ENCODE peak calls at places on chromosomes 5 and 9, in nine cellular contexts. L, J, I, W, V, G, H, Q and T are unnamed samples.

GRCh38 chr5:179129607-179130071 is 69.5 kb downstream of the ZNF354C start:
- DNase-seq in Q (no peak), V (no peak), I (no peak), G (no peak), W (no peak), H (no peak), J (no peak), L (no peak), T (no peak)

GRCh38 chr5:2714026-2714425 is 37.5 kb downstream of the IRX2 start:
- DNase-seq in L (no peak), H (no peak), Q (no peak), W (no peak), V (no peak), J (no peak), I (no peak), G (no peak), T (no peak)

GRCh38 chr5:179060116-179061008 is at the start of gene ZNF354C:
- DNase-seq in V (peak), Q (peak), L (peak), W (peak), H (peak), I (peak), J (no peak), G (no peak), T (peak)

GRCh38 chr5:481347-481746 is 38.4 kb downstream of the EXOC3 start:
- DNase-seq in W (no peak), Q (no peak), V (no peak), L (no peak), I (no peak), J (no peak), G (no peak), H (no peak), T (no peak)

GRCh38 chr5:98741926-98742325 is 31.5 kb upstream of the RGMB start:
- DNase-seq in L (no peak), J (no peak), Q (no peak), H (no peak), V (no peak), W (no peak), I (no peak), G (no peak), T (no peak)

GRCh38 chr5:177446184-177447065 is at the start of gene PRR7:
- DNase-seq in G (peak), I (peak), Q (peak), L (no peak), V (no peak), W (no peak), H (peak), J (no peak), T (peak)

GRCh38 chr5:8940934-8941333 is 604.9 kb downstream of the SEMA5A start:
- DNase-seq in V (no peak), G (no peak), I (no peak), Q (no peak), H (no peak), L (no peak), W (no peak), J (no peak), T (no peak)

GRCh38 chr5:150573216-150573615 is 65.3 kb downstream of the NDST1 start:
- DNase-seq in I (no peak), J (no peak), V (no peak), Q (no peak), W (no peak), H (no peak), G (no peak), L (no peak), T (no peak)

GRCh38 chr9:15430920-15431844 is 8.5 kb downstream of the SNAPC3 start:
- DNase-seq in J (no peak), H (peak), G (no peak), L (no peak), Q (no peak), I (no peak), W (no peak), V (no peak), T (no peak)

GRCh38 chr9:107883496-107884120 is 394.0 kb upstream of the KLF4 start:
- DNase-seq in J (no peak), I (no peak), L (no peak), V (no peak), H (no peak), G (no peak), W (no peak), Q (no peak), T (no peak)

GRCh38 chr9:1125741-1126140 is 75.6 kb downstream of the DMRT2 start:
- DNase-seq in Q (no peak), J (no peak), L (no peak), G (no peak), I (no peak), V (peak), H (no peak), W (no peak), T (no peak)

GRCh38 chr5:95530441-95530840 is 24.3 kb downstream of the SKIC3 start:
- DNase-seq in I (no peak), W (no peak), H (no peak), L (peak), V (no peak), Q (no peak), J (no peak), G (no peak), T (no peak)

GRCh38 chr9:129140397-129141065 is 29.3 kb downstream of the PTPA start:
- DNase-seq in W (no peak), L (peak), H (no peak), I (peak), J (no peak), G (no peak), V (no peak), Q (no peak), T (no peak)

GRCh38 chr9:127140842-127141675 is 18.6 kb upstream of the ANGPTL2 start:
- DNase-seq in H (no peak), V (no peak), Q (no peak), J (no peak), L (no peak), G (no peak), W (no peak), I (no peak), T (no peak)

GRCh38 chr5:22835630-22836029 is 17.5 kb downstream of the CDH12 start:
- DNase-seq in L (no peak), J (peak), Q (no peak), H (no peak), I (no peak), W (no peak), V (no peak), G (no peak), T (no peak)

GRCh38 chr5:158819840-158820620 is 279.7 kb downstream of the EBF1 start:
- DNase-seq in G (no peak), Q (no peak), W (no peak), L (peak), I (peak), V (peak), J (no peak), H (no peak), T (no peak)

GRCh38 chr5:145471831-145472616 is 363.1 kb downstream of the PRELID2 start:
- DNase-seq in J (no peak), I (no peak), Q (no peak), V (no peak), L (peak), H (no peak), W (no peak), G (no peak), T (no peak)

GRCh38 chr5:61052870-61053269 is 107.9 kb downstream of the NDUFAF2 start:
- DNase-seq in G (no peak), V (peak), Q (no peak), W (no peak), L (peak), I (no peak), H (no peak), J (no peak), T (peak)

GRCh38 chr9:15349892-15350761 is 43.1 kb upstream of the TTC39B start:
- DNase-seq in Q (no peak), L (no peak), J (no peak), H (no peak), I (peak), V (no peak), W (no peak), G (no peak), T (no peak)

GRCh38 chr9:114170792-114171461 is 15.6 kb downstream of the COL27A1 start:
- DNase-seq in G (no peak), Q (no peak), J (no peak), H (no peak), W (no peak), V (no peak), L (no peak), I (no peak), T (no peak)

GRCh38 chr9:136668983-136669790 is 6.5 kb downstream of the EGFL7 start:
- DNase-seq in G (no peak), J (no peak), V (no peak), H (no peak), L (no peak), Q (no peak), I (no peak), W (no peak), T (no peak)

GRCh38 chr9:134219721-134220060 is 55.3 kb upstream of the RNU6ATAC start:
- DNase-seq in J (no peak), I (no peak), L (no peak), W (no peak), Q (no peak), G (no peak), V (no peak), H (no peak), T (no peak)

GRCh38 chr9:133113163-133113927 is 7.7 kb downstream of the RALGDS start:
- DNase-seq in I (peak), G (no peak), Q (no peak), L (no peak), J (no peak), V (no peak), W (peak), H (no peak), T (no peak)

GRCh38 chr5:119397518-119398380 is 41.9 kb downstream of the TNFAIP8 start:
- DNase-seq in L (peak), H (no peak), V (no peak), Q (no peak), J (no peak), G (no peak), I (peak), W (no peak), T (no peak)

GRCh38 chr9:120366646-120367019 is 213.3 kb downstream of the CDK5RAP2 start:
- DNase-seq in W (no peak), J (no peak), V (peak), I (no peak), G (no peak), H (peak), L (peak), Q (no peak), T (peak)

GRCh38 chr9:105296889-105297288 is 52.4 kb downstream of the SLC44A1 start:
- DNase-seq in G (no peak), W (no peak), Q (no peak), I (no peak), V (no peak), J (no peak), H (peak), L (peak), T (peak)

GRCh38 chr5:31990296-31990695 is 183.8 kb downstream of the GOLPH3 start:
- DNase-seq in H (no peak), W (no peak), I (no peak), J (no peak), Q (no peak), G (no peak), L (no peak), V (no peak), T (no peak)

GRCh38 chr9:1053848-1054365 is 3.8 kb downstream of the DMRT2 start:
- DNase-seq in H (no peak), W (no peak), G (no peak), V (no peak), Q (no peak), J (no peak), L (no peak), I (no peak), T (no peak)

GRCh38 chr5:65769539-65769938 is 47.5 kb downstream of the NLN start:
- DNase-seq in H (no peak), Q (no peak), W (no peak), J (no peak), V (peak), I (no peak), G (no peak), L (peak), T (peak)

GRCh38 chr5:149621415-149622098 is 40.3 kb downstream of the ARHGEF37 start:
- DNase-seq in W (no peak), L (no peak), V (no peak), I (no peak), H (no peak), Q (no peak), J (no peak), G (no peak), T (no peak)

GRCh38 chr5:66232701-66233100 is 88.6 kb downstream of the SREK1 start:
- DNase-seq in Q (no peak), V (no peak), J (no peak), G (no peak), W (no peak), H (peak), I (no peak), L (no peak), T (no peak)

GRCh38 chr5:16934669-16935068 is 1.4 kb downstream of the MYO10 start:
- DNase-seq in J (no peak), V (no peak), G (no peak), I (no peak), Q (no peak), H (no peak), L (peak), W (no peak), T (no peak)

GRCh38 chr9:33350310-33350709 is 52.1 kb downstream of the AQP7 start:
- DNase-seq in G (no peak), Q (no peak), V (peak), H (no peak), I (no peak), W (no peak), L (peak), J (no peak), T (peak)

GRCh38 chr9:7967093-7967827 is 167.7 kb upstream of the DMAC1 start:
- DNase-seq in L (no peak), G (no peak), H (no peak), J (no peak), W (no peak), I (peak), Q (no peak), V (no peak), T (no peak)

GRCh38 chr9:95725045-95725444 is 150.4 kb upstream of the ERCC6L2 start:
- DNase-seq in H (no peak), W (no peak), L (no peak), V (no peak), J (no peak), G (no peak), Q (no peak), I (no peak), T (no peak)

GRCh38 chr5:135271533-135272310 is 127.3 kb downstream of the MACROH2A1 start:
- DNase-seq in I (no peak), W (no peak), H (no peak), L (peak), V (no peak), J (no peak), Q (no peak), G (no peak), T (no peak)

GRCh38 chr5:173592050-173592669 is 24.3 kb downstream of the BOD1 start:
- DNase-seq in J (no peak), Q (no peak), H (peak), V (no peak), L (no peak), I (peak), G (peak), W (no peak), T (no peak)

GRCh38 chr9:104388071-104388470 is 116.0 kb upstream of the OR13F1 start:
- DNase-seq in I (no peak), J (no peak), V (no peak), L (no peak), Q (no peak), G (no peak), H (no peak), W (no peak), T (no peak)

GRCh38 chr5:66793049-66793448 is 196.9 kb downstream of the MAST4 start:
- DNase-seq in W (no peak), V (no peak), G (no peak), I (no peak), H (no peak), J (no peak), L (no peak), Q (no peak), T (no peak)